ENCODE peak calls at places on chromosomes 4 and X, in four cellular contexts. One of them, this sample, is unnamed.

GRCh38 chrX:150324035-150324728 is 38.9 kb upstream of the MAMLD1 start:
- DNase-seq in cerebellar nuclear complex: no peak
- DNase-seq in hippocampal formation: no peak
- DNase-seq in HT1080: peak
- DNase-seq in this sample: peak

GRCh38 chr4:165838575-165838974 is 34.5 kb upstream of the TLL1 start:
- DNase-seq in cerebellar nuclear complex: no peak
- DNase-seq in hippocampal formation: no peak
- DNase-seq in HT1080: no peak
- DNase-seq in this sample: no peak

GRCh38 chr4:15536552-15537499 is 67.1 kb downstream of the CC2D2A start:
- DNase-seq in HT1080: no peak
- DNase-seq in hippocampal formation: no peak
- DNase-seq in cerebellar nuclear complex: no peak
- DNase-seq in this sample: no peak

GRCh38 chrX:14095702-14096101 is 66.0 kb upstream of the GEMIN8 start:
- DNase-seq in hippocampal formation: no peak
- DNase-seq in cerebellar nuclear complex: no peak
- DNase-seq in HT1080: peak
- DNase-seq in this sample: peak

GRCh38 chr4:128521634-128522253 is 234.1 kb upstream of the PGRMC2 start:
- DNase-seq in cerebellar nuclear complex: no peak
- DNase-seq in hippocampal formation: no peak
- DNase-seq in HT1080: peak
- DNase-seq in this sample: no peak

GRCh38 chr4:41933997-41934812 is 1.0 kb upstream of the TMEM33 start:
- DNase-seq in HT1080: peak
- DNase-seq in hippocampal formation: no peak
- DNase-seq in cerebellar nuclear complex: no peak
- DNase-seq in this sample: no peak

GRCh38 chr4:148094149-148094548 is 348.1 kb downstream of the NR3C2 start:
- DNase-seq in HT1080: no peak
- DNase-seq in cerebellar nuclear complex: no peak
- DNase-seq in hippocampal formation: no peak
- DNase-seq in this sample: no peak

GRCh38 chrX:78314561-78314960 is 12.8 kb downstream of the CYSLTR1 start:
- DNase-seq in cerebellar nuclear complex: no peak
- DNase-seq in hippocampal formation: no peak
- DNase-seq in HT1080: peak
- DNase-seq in this sample: no peak

This sample was measured in hepatocyte.